ENCODE peak calls at places on chromosomes 6 and 20, in four cellular contexts. One of them, this sample, is unnamed.

GRCh38 chr6:102701019-102701418 is 1307.5 kb downstream of the GRIK2 start:
- DNase-seq in HepG2: no peak
- DNase-seq in WTC11: no peak
- DNase-seq in GM12878: no peak
- DNase-seq in this sample: no peak

GRCh38 chr6:151692216-151692615 is 115.3 kb upstream of the ESR1 start:
- DNase-seq in WTC11: no peak
- DNase-seq in HepG2: no peak
- DNase-seq in GM12878: no peak
- DNase-seq in this sample: no peak

GRCh38 chr20:11092151-11092550 is 418.4 kb upstream of the JAG1 start:
- DNase-seq in GM12878: no peak
- DNase-seq in WTC11: no peak
- DNase-seq in HepG2: no peak
- DNase-seq in this sample: no peak

GRCh38 chr6:14758421-14759043 is 487.3 kb upstream of the JARID2 start:
- DNase-seq in HepG2: no peak
- DNase-seq in GM12878: no peak
- DNase-seq in WTC11: no peak
- DNase-seq in this sample: no peak

GRCh38 chr20:32203556-32204484 is 3.7 kb downstream of the PLAGL2 start:
- DNase-seq in GM12878: no peak
- DNase-seq in WTC11: no peak
- DNase-seq in HepG2: no peak
- DNase-seq in this sample: no peak

GRCh38 chr6:70864404-70864803 is 92.5 kb downstream of the B3GAT2 start:
- DNase-seq in HepG2: no peak
- DNase-seq in GM12878: no peak
- DNase-seq in WTC11: no peak
- DNase-seq in this sample: no peak

GRCh38 chr20:45796336-45797070 is 4.7 kb downstream of the DNTTIP1 start:
- DNase-seq in GM12878: no peak
- DNase-seq in HepG2: no peak
- DNase-seq in WTC11: no peak
- DNase-seq in this sample: no peak

GRCh38 chr20:39195495-39196129 is 233.5 kb downstream of the DHX35 start:
- DNase-seq in WTC11: peak
- DNase-seq in HepG2: no peak
- DNase-seq in GM12878: no peak
- DNase-seq in this sample: peak

GRCh38 chr6:134754013-134754690 is 195.7 kb downstream of the ALDH8A1 start:
- DNase-seq in HepG2: no peak
- DNase-seq in GM12878: no peak
- DNase-seq in WTC11: no peak
- DNase-seq in this sample: no peak

GRCh38 chr20:58179083-58179431 is 49.4 kb downstream of the ANKRD60 start:
- DNase-seq in GM12878: no peak
- DNase-seq in HepG2: no peak
- DNase-seq in WTC11: no peak
- DNase-seq in this sample: no peak

GRCh38 chr6:39850897-39851296 is 58.7 kb downstream of the DAAM2 start:
- DNase-seq in HepG2: no peak
- DNase-seq in WTC11: no peak
- DNase-seq in GM12878: peak
- DNase-seq in this sample: no peak

GRCh38 chr6:10591411-10592160 is 70.4 kb downstream of the GCNT2 start:
- DNase-seq in GM12878: no peak
- DNase-seq in HepG2: no peak
- DNase-seq in WTC11: no peak
- DNase-seq in this sample: no peak

GRCh38 chr20:56429496-56429895 is 17.4 kb downstream of the CASS4 start:
- DNase-seq in HepG2: no peak
- DNase-seq in WTC11: no peak
- DNase-seq in GM12878: no peak
- DNase-seq in this sample: peak

GRCh38 chr6:161959072-161959471 is 685.2 kb upstream of the AGPAT4 start:
- DNase-seq in HepG2: no peak
- DNase-seq in WTC11: no peak
- DNase-seq in GM12878: no peak
- DNase-seq in this sample: no peak

GRCh38 chr6:90413867-90414266 is 117.2 kb upstream of the BACH2 start:
- DNase-seq in WTC11: peak
- DNase-seq in GM12878: no peak
- DNase-seq in HepG2: no peak
- DNase-seq in this sample: peak

GRCh38 chr6:142323377-142323776 is 21.6 kb downstream of the ADGRG6 start:
- DNase-seq in HepG2: peak
- DNase-seq in WTC11: no peak
- DNase-seq in GM12878: no peak
- DNase-seq in this sample: no peak

GRCh38 chr6:34529665-34530327 is 26.3 kb downstream of the SPDEF start:
- DNase-seq in WTC11: no peak
- DNase-seq in HepG2: peak
- DNase-seq in GM12878: no peak
- DNase-seq in this sample: no peak

GRCh38 chr6:20833881-20834515 is 299.7 kb downstream of the CDKAL1 start:
- DNase-seq in WTC11: no peak
- DNase-seq in HepG2: no peak
- DNase-seq in GM12878: no peak
- DNase-seq in this sample: no peak

GRCh38 chr6:23349521-23350147 is 776.4 kb upstream of the NRSN1 start:
- DNase-seq in GM12878: no peak
- DNase-seq in HepG2: no peak
- DNase-seq in WTC11: no peak
- DNase-seq in this sample: no peak

GRCh38 chr6:35359744-35360348 is 17.5 kb downstream of the PPARD start:
- DNase-seq in WTC11: no peak
- DNase-seq in HepG2: no peak
- DNase-seq in GM12878: no peak
- DNase-seq in this sample: no peak

GRCh38 chr6:143060354-143060805 is 309 bp upstream of the AIG1 start:
- DNase-seq in GM12878: peak
- DNase-seq in WTC11: peak
- DNase-seq in HepG2: peak
- DNase-seq in this sample: no peak

GRCh38 chr6:166003569-166003968 is 164.1 kb downstream of the TBXT start:
- DNase-seq in HepG2: no peak
- DNase-seq in GM12878: no peak
- DNase-seq in WTC11: no peak
- DNase-seq in this sample: no peak

DNA sequence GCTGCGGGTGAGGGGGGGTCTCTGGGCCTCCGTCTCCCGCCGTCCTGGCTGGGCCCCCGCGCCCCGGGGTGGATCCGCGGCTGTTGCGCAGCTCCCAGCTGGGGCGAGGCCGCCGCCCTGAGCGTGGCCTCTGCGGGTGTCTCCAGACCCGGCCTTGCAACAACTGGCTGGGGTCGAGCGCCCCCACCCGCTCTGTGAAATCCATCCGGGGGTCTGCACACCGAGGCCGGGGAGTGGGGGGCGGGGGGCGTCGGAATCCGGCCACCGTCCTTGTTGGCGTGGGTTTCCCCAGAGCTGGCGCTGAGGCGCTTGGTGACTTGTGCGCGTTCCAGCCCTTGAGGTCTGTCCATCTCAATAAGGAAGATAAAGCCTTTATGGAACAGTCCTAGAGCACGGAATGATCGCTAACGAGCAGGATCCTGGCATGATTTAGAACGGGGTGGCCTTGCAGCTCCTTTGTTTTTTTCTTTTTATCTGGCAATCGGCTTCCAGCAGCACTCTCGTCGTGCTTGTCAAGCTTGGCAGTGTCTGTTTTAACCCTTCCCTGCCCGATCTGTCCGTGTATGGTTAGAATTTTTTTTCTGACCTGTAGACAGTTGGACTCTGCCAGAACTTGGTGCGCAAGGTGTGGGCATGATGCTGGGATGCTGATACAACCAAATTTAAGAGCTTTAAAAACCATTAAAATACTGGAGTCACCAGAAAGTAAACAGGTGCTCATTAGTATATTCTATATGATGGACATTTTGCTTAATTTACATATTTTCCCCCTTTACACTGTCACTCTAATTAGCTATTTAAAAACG is 675 bp downstream of the DSTN start:
- DNase-seq in GM12878: no peak
- DNase-seq in HepG2: peak
- DNase-seq in WTC11: peak
- DNase-seq in this sample: peak
- TF ChIP-seq CREM in GM12878: no peak
- TF ChIP-seq CREM in HepG2: no peak
- TF ChIP-seq CREM in WTC11: no peak
- TF ChIP-seq CREM in this sample: no peak

GRCh38 chr20:4263011-4263410 is 247.7 kb upstream of the RNF24 start:
- DNase-seq in HepG2: no peak
- DNase-seq in WTC11: no peak
- DNase-seq in GM12878: no peak
- DNase-seq in this sample: no peak

GRCh38 chr20:4266183-4266582 is 250.8 kb upstream of the RNF24 start:
- DNase-seq in GM12878: no peak
- DNase-seq in WTC11: no peak
- DNase-seq in HepG2: no peak
- DNase-seq in this sample: no peak

GRCh38 chr20:4256886-4257285 is 241.5 kb upstream of the RNF24 start:
- DNase-seq in HepG2: no peak
- DNase-seq in GM12878: no peak
- DNase-seq in WTC11: no peak
- DNase-seq in this sample: no peak

GRCh38 chr20:4260102-4260501 is 244.7 kb upstream of the RNF24 start:
- DNase-seq in HepG2: no peak
- DNase-seq in GM12878: no peak
- DNase-seq in WTC11: no peak
- DNase-seq in this sample: no peak

DNA sequence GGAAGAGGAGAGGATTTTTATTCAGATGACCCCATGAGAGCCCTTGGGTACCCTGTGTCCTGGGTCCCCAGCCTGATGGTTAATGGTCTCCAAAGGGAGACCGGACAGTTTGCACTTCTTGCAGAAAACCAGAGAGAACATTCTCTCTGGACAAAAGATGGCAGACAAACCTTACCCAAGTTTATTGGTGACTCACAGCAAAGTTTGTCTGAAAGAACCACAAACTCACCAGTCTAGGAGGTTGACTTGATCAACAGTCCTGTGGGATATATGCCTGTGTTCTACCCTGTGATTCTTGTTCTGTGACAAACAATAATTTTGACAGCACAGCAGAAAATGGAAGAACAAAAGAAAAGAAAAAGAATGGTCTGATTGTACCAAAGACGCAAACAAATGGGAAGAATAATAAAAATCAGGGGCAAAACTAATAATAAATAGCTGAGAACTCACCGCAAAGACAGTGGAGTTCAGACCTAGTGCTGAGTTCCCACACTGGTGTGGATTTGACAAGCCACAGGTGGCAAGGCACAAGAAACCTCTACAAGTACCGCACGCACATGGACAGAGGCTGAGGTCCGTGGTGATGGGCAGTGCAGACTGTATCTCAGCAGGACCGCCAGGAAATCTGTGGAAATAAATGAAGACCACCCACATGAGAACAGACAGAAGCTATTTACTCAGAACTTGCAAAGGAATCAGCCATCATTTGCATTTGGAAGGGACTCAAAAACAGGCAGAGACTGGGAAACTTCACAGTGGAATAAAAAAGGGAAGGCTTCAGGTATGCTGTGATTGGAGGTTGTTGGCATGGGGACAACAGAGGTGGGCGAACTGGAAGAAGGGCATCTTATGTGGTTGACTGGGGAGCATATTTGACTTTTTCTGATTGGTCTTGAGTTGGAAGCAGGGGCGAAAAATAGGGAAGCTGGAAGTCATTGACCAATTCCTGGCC is 246.3 kb upstream of the RNF24 start:
- DNase-seq in HepG2: no peak
- DNase-seq in WTC11: no peak
- DNase-seq in GM12878: no peak
- DNase-seq in this sample: no peak
- TF ChIP-seq CREM in HepG2: no peak
- TF ChIP-seq CREM in WTC11: no peak
- TF ChIP-seq CREM in GM12878: no peak
- TF ChIP-seq CREM in this sample: no peak

GRCh38 chr20:35523298-35523888 is 6.1 kb downstream of the C20orf173 start:
- DNase-seq in WTC11: peak
- DNase-seq in HepG2: peak
- DNase-seq in GM12878: no peak
- DNase-seq in this sample: peak
- TF ChIP-seq CREM in WTC11: no peak
- TF ChIP-seq CREM in HepG2: no peak
- TF ChIP-seq CREM in GM12878: no peak
- TF ChIP-seq CREM in this sample: no peak

DNA sequence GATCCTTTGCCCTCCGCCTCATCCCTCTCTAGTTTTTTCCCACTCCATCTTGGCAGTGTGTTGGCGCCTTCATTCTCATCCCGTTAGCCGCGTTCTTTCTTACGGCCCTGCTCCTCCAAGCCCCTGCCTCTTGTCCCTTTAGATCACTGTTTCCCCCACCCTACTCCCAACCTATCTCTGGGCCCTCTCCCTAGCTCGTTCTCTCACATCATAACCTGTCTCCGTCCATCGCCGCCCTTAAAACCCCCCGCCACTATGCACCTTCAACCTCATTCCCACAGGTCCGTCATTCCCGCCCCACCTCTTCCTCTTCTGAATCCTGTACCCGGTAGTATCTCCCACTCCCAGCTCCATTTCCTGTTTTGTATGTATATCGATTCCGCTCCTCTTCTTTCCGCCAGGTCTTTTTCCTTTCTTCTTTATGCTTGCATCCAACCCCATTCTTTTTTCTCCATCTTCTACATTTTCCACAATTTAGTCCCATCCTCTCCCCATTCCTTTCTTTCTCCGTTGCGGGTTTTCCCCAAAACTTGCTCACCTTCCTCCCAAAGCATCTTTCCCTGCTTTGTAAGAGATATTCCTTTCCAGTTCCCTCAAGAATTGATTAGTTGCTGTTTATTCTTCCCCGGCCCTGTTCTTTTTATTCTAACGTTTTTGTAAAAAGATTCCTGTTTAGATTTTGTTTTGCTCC is 671 bp downstream of the EFHC1 start:
- DNase-seq in WTC11: no peak
- DNase-seq in HepG2: peak
- DNase-seq in GM12878: no peak
- DNase-seq in this sample: peak
- TF ChIP-seq CREM in WTC11: no peak
- TF ChIP-seq CREM in HepG2: no peak
- TF ChIP-seq CREM in GM12878: no peak
- TF ChIP-seq CREM in this sample: peak

This sample was measured in K562.